ENCODE peak calls at places on chromosome 1, in four cellular contexts. S is CD8-positive, alpha-beta T cell; B is AG04450; Q is stomach. N is an unnamed sample.

GRCh38 chr1:192539450-192540132 is 36.0 kb upstream of the RGS1 start:
- DNase-seq in Q (no peak), B (peak; percentile 94), S (no peak), N (no peak)

GRCh38 chr1:45059829-45060228 is 47.8 kb downstream of the UROD start:
- DNase-seq in B (no peak), Q (no peak), S (no peak), N (no peak)

GRCh38 chr1:23224721-23225648 is 7.7 kb upstream of the HTR1D start:
- DNase-seq in S (no peak), Q (no peak), B (no peak), N (no peak)

GRCh38 chr1:194338241-194338948 is 1152.0 kb upstream of the B3GALT2 start:
- DNase-seq in B (no peak), Q (no peak), S (no peak), N (no peak)

GRCh38 chr1:48611841-48612240 is 139.8 kb upstream of the SPATA6 start:
- DNase-seq in Q (no peak), B (no peak), S (no peak), N (no peak)

GRCh38 chr1:45913925-45914501 is 110.6 kb downstream of the MAST2 start:
- DNase-seq in Q (no peak), B (no peak), S (no peak), N (no peak)

GRCh38 chr1:36397083-36397377 is 678 bp downstream of the LSM10 start:
- DNase-seq in B (no peak), S (no peak), Q (no peak), N (no peak)

GRCh38 chr1:17883662-17884395 is 128.7 kb downstream of the ACTL8 start:
- DNase-seq in S (no peak), Q (no peak), B (no peak), N (no peak)

GRCh38 chr1:157482174-157482573 is 70.1 kb downstream of the FCRL5 start:
- DNase-seq in S (no peak), Q (no peak), B (no peak), N (no peak)

GRCh38 chr1:41698916-41699860 is 214.7 kb upstream of the EDN2 start:
- DNase-seq in Q (no peak), S (no peak), B (no peak), N (no peak)

GRCh38 chr1:161198206-161198876 is 513 bp downstream of the ADAMTS4 start:
- DNase-seq in S (no peak), B (no peak), Q (no peak), N (peak; percentile 30)

GRCh38 chr1:43707191-43708005 is at the start of gene ST3GAL3:
- DNase-seq in Q (peak; percentile 92), S (peak; percentile 84), B (peak; percentile 73), N (peak; percentile 97)

GRCh38 chr1:7378346-7379130 is 392.6 kb upstream of the VAMP3 start:
- DNase-seq in B (no peak), S (no peak), Q (peak; percentile 11), N (no peak)

GRCh38 chr1:2479186-2479585 is 3.1 kb downstream of the PLCH2 start:
- DNase-seq in Q (no peak), B (no peak), S (no peak), N (no peak)

GRCh38 chr1:28580706-28581530 is 11.1 kb upstream of the RAB42 start:
- DNase-seq in Q (peak; percentile 42), S (peak; percentile 37), B (no peak), N (no peak)

GRCh38 chr1:198681247-198681646 is 42.4 kb downstream of the PTPRC start:
- DNase-seq in Q (no peak), S (no peak), B (no peak), N (no peak)

GRCh38 chr1:33185541-33185940 is 3.7 kb upstream of the TRIM62 start:
- DNase-seq in S (no peak), B (no peak), Q (no peak), N (no peak)

GRCh38 chr1:64699327-64699726 is 45.5 kb upstream of the RAVER2 start:
- DNase-seq in Q (no peak), S (no peak), B (no peak), N (no peak)

GRCh38 chr1:2204384-2205190 is 10.0 kb upstream of the FAAP20 start:
- DNase-seq in S (no peak), Q (peak; percentile 64), B (no peak), N (peak; percentile 91)

GRCh38 chr1:174519845-174520244 is 72.1 kb downstream of the GPR52 start:
- DNase-seq in S (no peak), B (no peak), Q (no peak), N (no peak)

GRCh38 chr1:226308166-226308722 is 720 bp downstream of the LIN9 start:
- DNase-seq in B (no peak), Q (peak; percentile 29), S (no peak), N (no peak)

GRCh38 chr1:92446990-92447681 is 39.6 kb downstream of the GFI1 start:
- DNase-seq in Q (no peak), B (no peak), S (no peak), N (no peak)

GRCh38 chr1:167861664-167862381 is 52.1 kb downstream of the ADCY10 start:
- DNase-seq in S (no peak), B (no peak), Q (no peak), N (no peak)

GRCh38 chr1:222546548-222547259 is 1.2 kb downstream of the HHIPL2 start:
- DNase-seq in B (peak; percentile 46), S (no peak), Q (no peak), N (no peak)

GRCh38 chr1:204216880-204217647 is 3.3 kb upstream of the GOLT1A start:
- DNase-seq in S (no peak), B (no peak), Q (no peak), N (no peak)

GRCh38 chr1:29349871-29350491 is 113.7 kb downstream of the PTPRU start:
- DNase-seq in Q (no peak), S (no peak), B (no peak), N (no peak)

GRCh38 chr1:84412316-84412942 is 14.1 kb downstream of the DNASE2B start:
- DNase-seq in B (peak; percentile 59), S (no peak), Q (no peak), N (no peak)

GRCh38 chr1:2307943-2308342 is 79.8 kb downstream of the SKI start:
- DNase-seq in S (no peak), Q (no peak), B (no peak), N (no peak)

GRCh38 chr1:176939993-176940392 is 224.5 kb downstream of the ASTN1 start:
- DNase-seq in B (no peak), Q (no peak), S (no peak), N (no peak)

GRCh38 chr1:21308330-21308729 is 18.1 kb upstream of the ECE1 start:
- DNase-seq in B (no peak), S (no peak), Q (no peak), N (no peak)

DNA sequence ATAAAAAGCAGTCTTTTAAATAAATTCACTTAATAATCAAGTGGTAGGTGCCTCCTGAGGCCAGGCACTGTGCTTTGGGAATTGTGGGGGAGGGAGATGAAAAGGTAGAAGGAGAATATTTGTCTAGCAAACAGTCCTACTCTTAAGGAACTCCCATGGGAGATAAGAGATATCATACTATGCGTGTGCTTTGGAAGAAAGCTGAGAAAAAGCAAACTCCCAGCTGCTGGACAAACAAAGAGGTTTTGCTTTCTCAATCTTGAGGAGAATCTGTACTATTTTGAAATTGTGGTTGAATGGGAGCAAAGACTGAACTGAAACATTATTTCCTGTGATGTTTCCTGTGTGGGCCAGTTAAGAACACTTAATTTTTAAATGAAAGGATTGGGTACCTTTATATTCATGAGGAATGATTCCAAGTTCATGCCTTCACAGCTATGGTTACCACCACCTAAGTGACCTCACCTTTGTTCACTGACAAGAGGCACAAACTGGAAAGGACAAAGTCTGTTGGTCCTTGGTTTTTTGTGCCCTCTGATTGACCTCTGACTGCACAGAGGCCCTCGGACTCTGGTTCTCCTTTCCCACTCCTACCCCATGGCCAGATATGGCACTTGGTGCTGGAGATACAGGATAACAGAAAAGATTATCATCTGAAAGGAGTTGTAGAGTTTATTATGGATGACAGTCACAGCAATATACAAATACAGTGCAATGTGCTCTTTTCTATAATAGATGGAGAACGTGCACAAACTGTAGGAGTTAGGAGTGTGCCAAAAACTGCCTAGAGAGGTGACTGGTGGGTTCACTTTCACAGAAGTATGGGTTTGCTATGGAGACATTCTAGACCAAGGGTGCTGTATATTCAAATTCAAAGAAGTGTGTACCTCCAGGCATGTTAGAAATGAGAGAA is 1.6 kb downstream of the CD53 start:
- DNase-seq in B (no peak), Q (no peak), S (no peak), N (no peak)
- H3K4me3 ChIP-seq in B (no peak overlapping the region), Q (peak overlapping the region; percentile 40), S (peak overlapping the region; percentile 83), N (peak overlapping the region; percentile 16)

GRCh38 chr1:10736623-10737267 is 59.7 kb downstream of the CASZ1 start:
- DNase-seq in Q (peak; percentile 89), B (no peak), S (no peak), N (no peak)

GRCh38 chr1:10737651-10738050 is 58.8 kb downstream of the CASZ1 start:
- DNase-seq in Q (no peak), B (no peak), S (no peak), N (no peak)

GRCh38 chr1:10737268-10737624 is 59.2 kb downstream of the CASZ1 start:
- DNase-seq in Q (peak; percentile 58), B (no peak), S (no peak), N (no peak)

GRCh38 chr1:10740123-10740522 is 56.3 kb downstream of the CASZ1 start:
- DNase-seq in B (no peak), Q (no peak), S (no peak), N (no peak)

GRCh38 chr1:10738125-10738746 is 58.2 kb downstream of the CASZ1 start:
- DNase-seq in B (no peak), S (no peak), Q (peak; percentile 91), N (no peak)
- H3K27me3 ChIP-seq in B (peaks cover 37% of the 10 kb centered on the region), S (no peaks in the 10 kb centered on the region), Q (no peaks in the 10 kb centered on the region), N (no peaks in the 10 kb centered on the region)

GRCh38 chr1:117710710-117711109 is 104.9 kb downstream of the TENT5C start:
- DNase-seq in Q (no peak), B (no peak), S (no peak), N (no peak)
- TF ChIP-seq CTCF in Q (no peak), B (peak; percentile 42), S (no peak), N (peak; percentile 15)

DNA sequence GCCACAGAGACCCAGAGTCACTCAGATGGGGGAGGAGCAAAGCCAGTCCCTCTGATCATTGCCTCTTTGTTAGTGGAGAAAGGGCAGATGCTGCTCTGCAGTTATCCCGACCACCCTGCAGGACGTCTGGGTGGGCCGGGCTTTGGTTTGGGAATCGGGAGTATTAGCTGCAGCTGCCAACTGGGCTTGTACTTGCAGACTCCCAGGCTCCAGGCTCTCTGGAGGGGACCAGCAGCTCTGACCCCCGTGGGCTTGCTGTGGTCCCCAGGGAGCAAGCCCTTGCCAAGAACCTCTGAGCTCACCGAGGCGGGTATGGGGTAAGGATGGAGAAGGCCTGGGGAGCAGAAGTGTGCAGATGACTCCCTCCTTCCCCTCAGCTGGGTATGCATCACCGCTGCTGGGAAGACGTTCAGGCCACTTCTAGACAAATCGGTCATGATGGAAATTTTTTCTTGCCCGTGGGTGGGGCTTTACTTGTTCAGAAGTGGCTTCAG is 21.6 kb downstream of the MAPKAPK2 start:
- DNase-seq in S (no peak), Q (no peak), B (peak; percentile 61), N (no peak)
- H3K4me3 ChIP-seq in S (no peak overlapping the region), Q (no peak overlapping the region), B (no peak overlapping the region), N (no peak overlapping the region)

GRCh38 chr1:212606734-212607205 is 1.8 kb upstream of the ATF3 start:
- DNase-seq in B (no peak), S (peak; percentile 30), Q (peak; percentile 89), N (peak; percentile 84)
- H3K27me3 ChIP-seq in B (peaks cover 56% of the 10 kb centered on the region), S (peaks cover 56% of the 10 kb centered on the region), Q (peaks cover 4% of the 10 kb centered on the region), N (no peaks in the 10 kb centered on the region)

GRCh38 chr1:182771187-182771984 is 18.2 kb upstream of the NPL start:
- DNase-seq in B (no peak), S (no peak), Q (no peak), N (no peak)
- TF ChIP-seq CTCF in B (peak; percentile 29), S (no peak), Q (no peak), N (no peak)

GRCh38 chr1:235105051-235106043 is 23.3 kb downstream of the TOMM20 start:
- DNase-seq in Q (no peak), B (no peak), S (no peak), N (no peak)
- H3K4me3 ChIP-seq in Q (peak overlapping the region; percentile 40), B (no peak overlapping the region), S (no peak overlapping the region), N (no peak overlapping the region)